ENCODE peak calls at places on chromosomes 3 and 15, in six cellular contexts. One of them, this sample, is unnamed.
A peak's percentile ranks its signal among the peaks of the same experiment; 100 is the strongest.

GRCh38 chr3:52894756-52895155 is 2.6 kb downstream of the STIMATE start:
- DNase-seq in heart left ventricle: no peak
- DNase-seq in tibial artery: no peak
- DNase-seq in mammary epithelial cell: no peak
- DNase-seq in OCI-LY7: no peak
- DNase-seq in AG04449: no peak
- DNase-seq in this sample: no peak

GRCh38 chr3:132448211-132448961 is 31.1 kb downstream of the DNAJC13 start:
- DNase-seq in heart left ventricle: peak; percentile 39
- DNase-seq in tibial artery: peak; percentile 72
- DNase-seq in mammary epithelial cell: no peak
- DNase-seq in OCI-LY7: no peak
- DNase-seq in AG04449: no peak
- DNase-seq in this sample: no peak

GRCh38 chr15:70690012-70690411 is 73.3 kb downstream of the UACA start:
- DNase-seq in heart left ventricle: no peak
- DNase-seq in tibial artery: no peak
- DNase-seq in mammary epithelial cell: no peak
- DNase-seq in OCI-LY7: no peak
- DNase-seq in AG04449: no peak
- DNase-seq in this sample: no peak

GRCh38 chr15:35078221-35078915 is 6.7 kb downstream of the NANOGP8 start:
- DNase-seq in heart left ventricle: no peak
- DNase-seq in tibial artery: no peak
- DNase-seq in mammary epithelial cell: peak; percentile 16
- DNase-seq in OCI-LY7: peak; percentile 56
- DNase-seq in AG04449: peak; percentile 14
- DNase-seq in this sample: peak; percentile 21

GRCh38 chr3:187967982-187968381 is 186.0 kb upstream of the LPP start:
- DNase-seq in heart left ventricle: no peak
- DNase-seq in tibial artery: no peak
- DNase-seq in mammary epithelial cell: peak; percentile 36
- DNase-seq in OCI-LY7: peak; percentile 57
- DNase-seq in AG04449: no peak
- DNase-seq in this sample: no peak

GRCh38 chr3:11159421-11159904 is 5.2 kb downstream of the HRH1 start:
- DNase-seq in heart left ventricle: no peak
- DNase-seq in tibial artery: peak; percentile 78
- DNase-seq in mammary epithelial cell: no peak
- DNase-seq in OCI-LY7: no peak
- DNase-seq in AG04449: peak; percentile 71
- DNase-seq in this sample: peak; percentile 92

GRCh38 chr15:40353697-40354096 is 2.9 kb downstream of the PHGR1 start:
- DNase-seq in heart left ventricle: no peak
- DNase-seq in tibial artery: no peak
- DNase-seq in mammary epithelial cell: no peak
- DNase-seq in OCI-LY7: no peak
- DNase-seq in AG04449: no peak
- DNase-seq in this sample: no peak

GRCh38 chr3:108983051-108983450 is 29.4 kb upstream of the GUCA1C start:
- DNase-seq in heart left ventricle: no peak
- DNase-seq in tibial artery: no peak
- DNase-seq in mammary epithelial cell: no peak
- DNase-seq in OCI-LY7: no peak
- DNase-seq in AG04449: no peak
- DNase-seq in this sample: no peak

GRCh38 chr3:77321646-77322045 is 281.7 kb downstream of the ROBO2 start:
- DNase-seq in heart left ventricle: no peak
- DNase-seq in tibial artery: no peak
- DNase-seq in mammary epithelial cell: peak; percentile 2
- DNase-seq in OCI-LY7: no peak
- DNase-seq in AG04449: no peak
- DNase-seq in this sample: no peak

GRCh38 chr3:9069971-9070370 is 106.7 kb upstream of the RAD18 start:
- DNase-seq in heart left ventricle: no peak
- DNase-seq in tibial artery: no peak
- DNase-seq in mammary epithelial cell: no peak
- DNase-seq in OCI-LY7: no peak
- DNase-seq in AG04449: no peak
- DNase-seq in this sample: no peak

GRCh38 chr3:11269007-11269406 is 3.2 kb upstream of the ATG7 start:
- DNase-seq in heart left ventricle: no peak
- DNase-seq in tibial artery: no peak
- DNase-seq in mammary epithelial cell: no peak
- DNase-seq in OCI-LY7: no peak
- DNase-seq in AG04449: no peak
- DNase-seq in this sample: no peak

GRCh38 chr3:183158113-183158512 is 4.4 kb downstream of the LAMP3 start:
- DNase-seq in heart left ventricle: no peak
- DNase-seq in tibial artery: no peak
- DNase-seq in mammary epithelial cell: no peak
- DNase-seq in OCI-LY7: no peak
- DNase-seq in AG04449: no peak
- DNase-seq in this sample: no peak

GRCh38 chr15:41494190-41494921 is 682 bp downstream of the ITPKA start:
- DNase-seq in heart left ventricle: no peak
- DNase-seq in tibial artery: no peak
- DNase-seq in mammary epithelial cell: no peak
- DNase-seq in OCI-LY7: peak; percentile 55
- DNase-seq in AG04449: no peak
- DNase-seq in this sample: no peak

GRCh38 chr3:169668081-169668956 is 4.8 kb upstream of the MECOM start:
- DNase-seq in heart left ventricle: peak; percentile 47
- DNase-seq in tibial artery: no peak
- DNase-seq in mammary epithelial cell: no peak
- DNase-seq in OCI-LY7: no peak
- DNase-seq in AG04449: no peak
- DNase-seq in this sample: no peak

GRCh38 chr3:184031187-184031792 is at the start of gene HTR3D:
- DNase-seq in heart left ventricle: no peak
- DNase-seq in tibial artery: no peak
- DNase-seq in mammary epithelial cell: no peak
- DNase-seq in OCI-LY7: no peak
- DNase-seq in AG04449: no peak
- DNase-seq in this sample: no peak

GRCh38 chr3:177447938-177448337 is 250.7 kb upstream of the TBL1XR1 start:
- DNase-seq in heart left ventricle: no peak
- DNase-seq in tibial artery: no peak
- DNase-seq in mammary epithelial cell: peak; percentile 99
- DNase-seq in OCI-LY7: no peak
- DNase-seq in AG04449: no peak
- DNase-seq in this sample: no peak

GRCh38 chr15:66498501-66499386 is 1.2 kb upstream of the SNAPC5 start:
- DNase-seq in heart left ventricle: no peak
- DNase-seq in tibial artery: no peak
- DNase-seq in mammary epithelial cell: no peak
- DNase-seq in OCI-LY7: peak; percentile 60
- DNase-seq in AG04449: no peak
- DNase-seq in this sample: no peak

GRCh38 chr3:103794656-103795055 is 1359.8 kb downstream of the ZPLD1 start:
- DNase-seq in heart left ventricle: no peak
- DNase-seq in tibial artery: no peak
- DNase-seq in mammary epithelial cell: no peak
- DNase-seq in OCI-LY7: peak; percentile 0
- DNase-seq in AG04449: no peak
- DNase-seq in this sample: no peak

GRCh38 chr3:147838650-147839049 is 429.5 kb downstream of the ZIC1 start:
- DNase-seq in heart left ventricle: no peak
- DNase-seq in tibial artery: no peak
- DNase-seq in mammary epithelial cell: peak; percentile 18
- DNase-seq in OCI-LY7: no peak
- DNase-seq in AG04449: no peak
- DNase-seq in this sample: no peak

GRCh38 chr15:25176616-25176923 is 221.8 kb downstream of the SNRPN start:
- DNase-seq in heart left ventricle: peak; percentile 18
- DNase-seq in tibial artery: no peak
- DNase-seq in mammary epithelial cell: no peak
- DNase-seq in OCI-LY7: no peak
- DNase-seq in AG04449: no peak
- DNase-seq in this sample: no peak

GRCh38 chr3:185561958-185562357 is 9.6 kb upstream of the LIPH start:
- DNase-seq in heart left ventricle: no peak
- DNase-seq in tibial artery: no peak
- DNase-seq in mammary epithelial cell: no peak
- DNase-seq in OCI-LY7: no peak
- DNase-seq in AG04449: no peak
- DNase-seq in this sample: no peak

GRCh38 chr3:185558395-185558794 is 6.0 kb upstream of the LIPH start:
- DNase-seq in heart left ventricle: no peak
- DNase-seq in tibial artery: no peak
- DNase-seq in mammary epithelial cell: peak; percentile 68
- DNase-seq in OCI-LY7: no peak
- DNase-seq in AG04449: no peak
- DNase-seq in this sample: no peak

GRCh38 chr3:185560676-185561075 is 8.3 kb upstream of the LIPH start:
- DNase-seq in heart left ventricle: no peak
- DNase-seq in tibial artery: no peak
- DNase-seq in mammary epithelial cell: no peak
- DNase-seq in OCI-LY7: no peak
- DNase-seq in AG04449: no peak
- DNase-seq in this sample: no peak

GRCh38 chr3:185561374-185561943 is 9.1 kb upstream of the LIPH start:
- DNase-seq in heart left ventricle: no peak
- DNase-seq in tibial artery: no peak
- DNase-seq in mammary epithelial cell: no peak
- DNase-seq in OCI-LY7: no peak
- DNase-seq in AG04449: no peak
- DNase-seq in this sample: no peak

DNA sequence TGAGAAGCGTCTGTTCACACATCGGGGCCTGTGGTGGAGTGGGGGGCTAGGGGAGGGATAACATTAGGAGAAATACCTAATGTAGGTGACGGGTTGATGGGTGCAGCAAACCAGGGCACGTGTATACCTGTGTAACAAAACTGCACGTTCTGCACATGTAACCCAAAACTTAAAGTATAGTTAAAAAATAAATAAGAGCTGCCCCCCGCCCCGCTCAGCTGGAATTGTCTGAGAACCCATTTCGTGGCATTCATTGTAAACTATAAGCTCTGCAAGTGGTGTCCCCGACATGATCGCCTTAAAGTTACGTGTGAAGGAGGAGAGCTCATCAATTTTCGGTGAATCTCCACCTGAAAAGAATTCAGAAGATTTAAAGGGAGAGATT is 7.3 kb upstream of the LIPH start:
- DNase-seq in heart left ventricle: no peak
- DNase-seq in tibial artery: no peak
- DNase-seq in mammary epithelial cell: no peak
- DNase-seq in OCI-LY7: no peak
- DNase-seq in AG04449: no peak
- DNase-seq in this sample: no peak
- H3K4me3 ChIP-seq in heart left ventricle: no peak overlapping the region
- H3K4me3 ChIP-seq in tibial artery: no peak overlapping the region
- H3K4me3 ChIP-seq in mammary epithelial cell: no peak overlapping the region
- H3K4me3 ChIP-seq in OCI-LY7: peak overlapping the region; percentile 16
- H3K4me3 ChIP-seq in AG04449: no peak overlapping the region
- H3K4me3 ChIP-seq in this sample: no peak overlapping the region

DNA sequence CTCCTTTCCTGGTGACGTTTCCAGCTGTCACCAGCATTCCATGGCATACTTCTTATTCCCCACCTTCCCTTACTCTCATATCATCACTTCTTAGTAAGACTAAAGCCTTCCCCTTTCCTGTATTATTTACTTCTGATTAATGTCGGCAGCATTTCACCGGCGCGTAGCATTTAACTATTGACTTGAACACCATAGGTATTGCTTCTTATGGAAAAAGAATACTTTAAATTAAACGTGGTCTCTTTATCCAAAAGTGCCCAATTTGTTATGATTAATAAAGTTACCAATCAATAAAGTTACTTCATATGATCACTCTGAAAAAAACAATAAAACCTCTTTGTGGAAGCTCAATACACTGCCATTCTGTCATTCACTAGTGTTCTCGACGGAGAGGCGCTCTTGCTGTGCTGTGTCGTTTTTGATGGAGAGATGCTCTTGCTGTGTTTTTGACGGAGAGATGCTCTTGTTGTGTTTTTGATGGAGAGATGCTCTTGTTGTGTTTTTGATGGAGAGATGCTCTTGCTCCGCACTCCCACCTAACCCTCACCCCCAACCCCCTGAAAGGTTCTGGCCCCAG is 165.0 kb downstream of the XXYLT1 start:
- DNase-seq in heart left ventricle: no peak
- DNase-seq in tibial artery: no peak
- DNase-seq in mammary epithelial cell: no peak
- DNase-seq in OCI-LY7: no peak
- DNase-seq in AG04449: no peak
- DNase-seq in this sample: no peak
- H3K4me3 ChIP-seq in heart left ventricle: peak overlapping the region; percentile 20
- H3K4me3 ChIP-seq in tibial artery: no peak overlapping the region
- H3K4me3 ChIP-seq in mammary epithelial cell: no peak overlapping the region
- H3K4me3 ChIP-seq in OCI-LY7: no peak overlapping the region
- H3K4me3 ChIP-seq in AG04449: peak overlapping the region; percentile 33
- H3K4me3 ChIP-seq in this sample: peak overlapping the region; percentile 26

DNA sequence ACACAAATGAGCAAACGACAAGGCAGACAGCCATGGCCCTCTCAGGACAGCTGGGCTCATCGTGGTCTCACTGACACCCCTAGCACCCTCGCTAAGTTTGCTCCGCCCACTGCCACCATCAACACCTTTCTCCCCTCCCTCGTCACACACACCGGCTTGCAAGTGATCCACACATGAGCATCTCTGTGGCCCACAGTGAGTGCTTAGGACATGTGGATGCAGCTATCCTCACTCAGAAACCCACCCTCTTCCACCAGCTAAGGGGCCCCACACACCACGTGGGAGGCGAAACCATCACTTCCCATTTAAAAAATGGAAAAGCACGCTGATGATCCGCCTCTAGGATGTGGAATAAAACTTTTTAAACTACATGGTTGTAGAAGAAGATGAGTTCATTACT is 105.6 kb downstream of the OCA2 start:
- DNase-seq in heart left ventricle: no peak
- DNase-seq in tibial artery: no peak
- DNase-seq in mammary epithelial cell: no peak
- DNase-seq in OCI-LY7: no peak
- DNase-seq in AG04449: no peak
- DNase-seq in this sample: no peak
- H3K4me3 ChIP-seq in heart left ventricle: no peak overlapping the region
- H3K4me3 ChIP-seq in tibial artery: no peak overlapping the region
- H3K4me3 ChIP-seq in mammary epithelial cell: no peak overlapping the region
- H3K4me3 ChIP-seq in OCI-LY7: no peak overlapping the region
- H3K4me3 ChIP-seq in AG04449: no peak overlapping the region
- H3K4me3 ChIP-seq in this sample: no peak overlapping the region

DNA sequence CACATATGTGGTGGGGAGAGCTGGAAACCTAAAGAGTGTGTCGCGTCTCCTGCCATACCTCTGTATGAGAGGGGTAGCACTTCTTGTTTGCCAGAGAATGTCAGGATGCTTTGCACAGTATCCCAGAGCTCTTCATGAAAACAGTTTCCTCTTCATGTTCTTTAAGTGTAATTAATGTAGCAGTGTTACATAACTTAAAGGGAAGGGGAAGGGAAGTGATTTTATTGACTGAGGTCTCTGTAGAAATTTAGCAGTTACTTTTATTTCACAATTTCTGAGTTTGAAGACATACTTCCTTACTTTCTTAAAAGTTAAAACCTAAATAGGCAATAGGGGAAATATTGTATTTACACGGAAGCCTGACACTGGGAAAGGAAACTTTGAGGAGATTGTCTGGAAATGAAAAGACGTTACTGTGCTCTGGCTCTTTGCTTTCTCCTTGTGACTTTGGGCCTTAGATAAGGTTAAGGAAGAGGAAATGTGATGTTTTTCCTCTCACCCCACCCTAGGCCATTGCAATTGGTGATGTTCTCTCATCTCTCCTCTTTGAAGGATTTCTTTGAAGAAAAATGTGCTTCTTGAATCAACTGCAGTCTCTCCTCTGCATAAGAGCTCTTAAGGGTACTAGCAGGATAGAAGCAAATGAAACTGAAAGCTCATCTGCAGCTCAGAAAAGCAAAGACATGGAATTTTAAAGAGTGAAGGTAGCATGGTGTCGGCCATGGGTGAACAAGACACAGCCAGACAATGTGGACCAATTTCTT is 6.0 kb downstream of the NXPE3 start:
- DNase-seq in heart left ventricle: no peak
- DNase-seq in tibial artery: no peak
- DNase-seq in mammary epithelial cell: no peak
- DNase-seq in OCI-LY7: no peak
- DNase-seq in AG04449: no peak
- DNase-seq in this sample: no peak
- H3K4me3 ChIP-seq in heart left ventricle: peak overlapping the region; percentile 33
- H3K4me3 ChIP-seq in tibial artery: no peak overlapping the region
- H3K4me3 ChIP-seq in mammary epithelial cell: no peak overlapping the region
- H3K4me3 ChIP-seq in OCI-LY7: no peak overlapping the region
- H3K4me3 ChIP-seq in AG04449: no peak overlapping the region
- H3K4me3 ChIP-seq in this sample: no peak overlapping the region

This sample was measured in skeletal muscle cell.